ENCODE peak calls at places on chromosomes 3 and 15, in five cellular contexts. Z is activated CD4-positive, alpha-beta T cell treated with anti-CD3 and anti-CD28 coated beads for 36 hours; T is GM04503; X is SIG-M5; K is progenitor cell of endocrine pancreas. Q is an unnamed sample.

GRCh38 chr3:128266453-128266852 is 113.2 kb downstream of the EEFSEC start:
- DNase-seq in Z (no peak), T (no peak), X (no peak), K (no peak), Q (no peak)

GRCh38 chr3:9582332-9582731 is 28.7 kb upstream of the LHFPL4 start:
- DNase-seq in Z (no peak), T (no peak), X (no peak), K (no peak), Q (no peak)

GRCh38 chr15:100559330-100559729 is 30.6 kb upstream of the CERS3 start:
- DNase-seq in Z (no peak), T (peak), X (no peak), K (no peak), Q (peak)

GRCh38 chr3:81440666-81441065 is 320.8 kb downstream of the GBE1 start:
- DNase-seq in Z (no peak), T (no peak), X (no peak), K (no peak), Q (no peak)

GRCh38 chr3:13894812-13895154 is 14.9 kb upstream of the WNT7A start:
- DNase-seq in Z (no peak), T (no peak), X (no peak), K (no peak), Q (no peak)

GRCh38 chr3:51646091-51646490 is 25.0 kb upstream of the TEX264 start:
- DNase-seq in Z (no peak), T (no peak), X (no peak), K (no peak), Q (no peak)

GRCh38 chr3:24502690-24503089 is 8.0 kb upstream of the THRB start:
- DNase-seq in Z (peak), T (no peak), X (no peak), K (no peak), Q (no peak)

GRCh38 chr3:116444099-116444700 is 1.1 kb downstream of the LSAMP start:
- DNase-seq in Z (no peak), T (no peak), X (no peak), K (no peak), Q (peak)

Q was measured in fibroblast of lung.